ENCODE peak calls at places on chromosomes 6 and 20, in eight cellular contexts. O is LNCaP clone FGC; M is CD4-positive, alpha-beta memory T cell; Q is uterus; Y is mucosa of gallbladder; S is OCI-LY7; J is activated T-helper 1 cell treated with anti-CD3 and anti-CD28 coated beads, Interleukin-12 subunit alpha, Interleukin-12 subunit beta, Interleukin-2, Interleukin-4 antibody, amounts not matched to agents 30 ng/mL and 10 ng/mL and 1 ng/mL, durations not matched to agents 14 hours and 24 hours and 36 hours; H is HEK293T. X is an unnamed sample.

GRCh38 chr20:37490670-37491350 is 30.2 kb upstream of the NNAT start:
- DNase-seq in O (no peak), M (no peak), Q (no peak), Y (no peak), S (no peak), J (no peak), H (no peak), X (no peak)

GRCh38 chr20:8094845-8095244 is 37.2 kb upstream of the PLCB1 start:
- DNase-seq in O (peak; percentile 93), M (no peak), Q (no peak), Y (no peak), S (no peak), J (no peak), H (no peak), X (no peak)

GRCh38 chr6:15062311-15063252 is 183.3 kb upstream of the JARID2 start:
- DNase-seq in O (no peak), M (no peak), Q (no peak), Y (no peak), S (no peak), J (no peak), H (no peak), X (no peak)

GRCh38 chr6:122717350-122717749 is 62.2 kb upstream of the FABP7 start:
- DNase-seq in O (no peak), M (no peak), Q (no peak), Y (no peak), S (no peak), J (no peak), H (no peak), X (no peak)

GRCh38 chr6:36697481-36697903 is at the start of gene RAB44:
- DNase-seq in O (no peak), M (no peak), Q (no peak), Y (no peak), S (no peak), J (no peak), H (no peak), X (no peak)

GRCh38 chr6:163324928-163325784 is 89.4 kb upstream of the QKI start:
- DNase-seq in O (no peak), M (no peak), Q (no peak), Y (peak; percentile 33), S (no peak), J (no peak), H (no peak), X (no peak)

GRCh38 chr20:20003088-20003954 is 13.8 kb upstream of the NAA20 start:
- DNase-seq in O (no peak), M (peak; percentile 7), Q (peak; percentile 66), Y (peak; percentile 48), S (no peak), J (no peak), H (no peak), X (no peak)

GRCh38 chr20:64217539-64217938 is 38.0 kb upstream of the PCMTD2 start:
- DNase-seq in O (no peak), M (no peak), Q (no peak), Y (no peak), S (no peak), J (no peak), H (no peak), X (no peak)

GRCh38 chr6:139249387-139249786 is 42.4 kb downstream of the TXLNB start:
- DNase-seq in O (no peak), M (no peak), Q (no peak), Y (no peak), S (no peak), J (no peak), H (no peak), X (no peak)

GRCh38 chr6:154156135-154156948 is 117.3 kb downstream of the OPRM1 start:
- DNase-seq in O (no peak), M (peak; percentile 48), Q (no peak), Y (peak; percentile 17), S (peak; percentile 28), J (peak; percentile 26), H (peak; percentile 73), X (peak; percentile 32)

GRCh38 chr6:40778186-40778585 is 191.0 kb upstream of the LRFN2 start:
- DNase-seq in O (no peak), M (no peak), Q (no peak), Y (no peak), S (no peak), J (no peak), H (no peak), X (no peak)

GRCh38 chr6:106972500-106972899 is 2.0 kb downstream of the CD24 start:
- DNase-seq in O (no peak), M (no peak), Q (no peak), Y (no peak), S (peak; percentile 35), J (no peak), H (peak; percentile 9), X (peak; percentile 41)

GRCh38 chr6:79385333-79385732 is 150.9 kb upstream of the HMGN3 start:
- DNase-seq in O (no peak), M (no peak), Q (no peak), Y (no peak), S (no peak), J (no peak), H (no peak), X (no peak)

GRCh38 chr6:44805239-44805849 is 417.8 kb downstream of the CDC5L start:
- DNase-seq in O (no peak), M (no peak), Q (no peak), Y (no peak), S (no peak), J (no peak), H (no peak), X (no peak)

GRCh38 chr6:33622456-33623431 is 1.6 kb downstream of the ITPR3 start:
- DNase-seq in O (no peak), M (no peak), Q (no peak), Y (no peak), S (no peak), J (no peak), H (no peak), X (peak; percentile 72)

GRCh38 chr6:39530201-39530759 is 194.9 kb downstream of the KIF6 start:
- DNase-seq in O (no peak), M (no peak), Q (peak; percentile 46), Y (no peak), S (no peak), J (no peak), H (no peak), X (no peak)

GRCh38 chr6:2884817-2885216 is 18.3 kb downstream of the SERPINB9 start:
- DNase-seq in O (no peak), M (no peak), Q (no peak), Y (no peak), S (no peak), J (no peak), H (no peak), X (no peak)

GRCh38 chr6:108453601-108454157 is 107.0 kb upstream of the FOXO3 start:
- DNase-seq in O (no peak), M (no peak), Q (no peak), Y (no peak), S (peak; percentile 5), J (no peak), H (no peak), X (no peak)

GRCh38 chr20:1494436-1494835 is 3.2 kb upstream of the SIRPB2 start:
- DNase-seq in O (no peak), M (no peak), Q (no peak), Y (no peak), S (no peak), J (no peak), H (no peak), X (no peak)

GRCh38 chr6:45845546-45845945 is 170.1 kb downstream of the CLIC5 start:
- DNase-seq in O (peak; percentile 77), M (no peak), Q (no peak), Y (no peak), S (no peak), J (no peak), H (no peak), X (no peak)